ENCODE peak calls at places on chromosomes 13 and 19, in four cellular contexts. B is suprapubic skin, D is hepatocyte, T is AG04450. R is an unnamed sample.

GRCh38 chr13:99086149-99086868 is 108.4 kb upstream of the DOCK9 start:
- DNase-seq in D (peak), T (no peak), B (peak), R (no peak)

GRCh38 chr13:64482373-64482772 is 2747.8 kb downstream of the PCDH9 start:
- DNase-seq in D (no peak), T (no peak), B (no peak), R (no peak)

GRCh38 chr13:44713793-44714469 is 137.8 kb upstream of the TSC22D1 start:
- DNase-seq in D (peak), T (peak), B (no peak), R (no peak)

GRCh38 chr13:76884571-76885202 is 1.5 kb downstream of the KCTD12 start:
- DNase-seq in D (peak), B (no peak), T (no peak), R (no peak)

GRCh38 chr13:52141299-52141698 is 12.4 kb upstream of the NEK5 start:
- DNase-seq in T (no peak), D (no peak), B (no peak), R (no peak)

GRCh38 chr19:41350735-41351338 is 2.9 kb downstream of the TGFB1 start:
- DNase-seq in T (no peak), B (no peak), D (no peak), R (no peak)

GRCh38 chr19:4633140-4633967 is 6.0 kb upstream of the TNFAIP8L1 start:
- DNase-seq in D (peak), B (no peak), T (peak), R (no peak)

GRCh38 chr19:38718747-38719543 is 25.3 kb downstream of the CAPN12 start:
- DNase-seq in T (no peak), B (no peak), D (no peak), R (no peak)

GRCh38 chr13:45751882-45752281 is 49.8 kb downstream of the CBY2 start:
- DNase-seq in D (no peak), B (no peak), T (no peak), R (no peak)

GRCh38 chr19:18596752-18597157 is 8.2 kb downstream of the REX1BD start:
- DNase-seq in B (peak), T (no peak), D (peak), R (no peak)

GRCh38 chr13:37667631-37668161 is 69.1 kb upstream of the POSTN start:
- DNase-seq in T (no peak), D (no peak), B (no peak), R (no peak)

GRCh38 chr19:29603308-29603707 is 2.8 kb upstream of the POP4 start:
- DNase-seq in B (no peak), T (no peak), D (no peak), R (no peak)

GRCh38 chr19:57280913-57281425 is 684 bp downstream of the ZNF460 start:
- DNase-seq in T (no peak), B (no peak), D (peak), R (no peak)

DNA sequence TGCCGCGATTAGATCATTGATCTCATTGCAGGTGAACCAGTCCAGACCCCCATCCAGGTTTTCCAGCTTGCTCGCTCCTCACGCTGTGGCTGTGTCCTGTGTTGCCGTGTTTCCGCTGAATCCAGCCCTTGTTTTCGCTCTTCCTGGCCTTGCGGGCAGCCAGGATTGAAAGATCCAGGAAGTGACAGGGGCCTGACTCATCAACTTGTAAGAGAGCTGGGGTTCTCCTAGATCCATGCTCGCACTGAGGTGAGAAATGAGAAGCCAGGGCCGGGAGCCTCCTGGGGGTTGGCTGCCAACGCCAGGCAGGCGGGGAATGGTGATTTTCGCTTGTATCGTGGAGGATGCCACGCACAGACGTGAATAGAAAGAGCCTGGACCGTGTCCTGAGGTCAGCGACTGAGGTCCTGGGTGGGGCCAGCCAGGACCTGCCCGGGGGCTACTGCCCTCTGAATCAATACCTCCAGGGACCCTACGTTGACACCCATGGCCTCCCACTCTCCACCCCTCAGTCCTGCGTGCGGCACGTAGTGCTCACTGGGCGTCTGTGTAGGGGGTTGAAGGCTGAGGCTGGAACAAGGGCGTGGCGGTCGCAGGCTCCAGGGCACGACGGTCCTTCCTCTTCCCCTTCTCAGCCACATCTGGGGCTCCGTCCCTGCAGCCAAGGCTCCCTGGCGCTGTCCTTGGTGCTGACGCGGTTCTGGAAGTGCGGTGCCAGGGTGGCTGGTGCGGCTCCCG is 7.3 kb upstream of the PTPRH start:
- DNase-seq in T (peak), B (peak), D (peak), R (no peak)
- TF ChIP-seq CTCF in T (peak), B (no peak), D (no peak), R (no peak)

DNA sequence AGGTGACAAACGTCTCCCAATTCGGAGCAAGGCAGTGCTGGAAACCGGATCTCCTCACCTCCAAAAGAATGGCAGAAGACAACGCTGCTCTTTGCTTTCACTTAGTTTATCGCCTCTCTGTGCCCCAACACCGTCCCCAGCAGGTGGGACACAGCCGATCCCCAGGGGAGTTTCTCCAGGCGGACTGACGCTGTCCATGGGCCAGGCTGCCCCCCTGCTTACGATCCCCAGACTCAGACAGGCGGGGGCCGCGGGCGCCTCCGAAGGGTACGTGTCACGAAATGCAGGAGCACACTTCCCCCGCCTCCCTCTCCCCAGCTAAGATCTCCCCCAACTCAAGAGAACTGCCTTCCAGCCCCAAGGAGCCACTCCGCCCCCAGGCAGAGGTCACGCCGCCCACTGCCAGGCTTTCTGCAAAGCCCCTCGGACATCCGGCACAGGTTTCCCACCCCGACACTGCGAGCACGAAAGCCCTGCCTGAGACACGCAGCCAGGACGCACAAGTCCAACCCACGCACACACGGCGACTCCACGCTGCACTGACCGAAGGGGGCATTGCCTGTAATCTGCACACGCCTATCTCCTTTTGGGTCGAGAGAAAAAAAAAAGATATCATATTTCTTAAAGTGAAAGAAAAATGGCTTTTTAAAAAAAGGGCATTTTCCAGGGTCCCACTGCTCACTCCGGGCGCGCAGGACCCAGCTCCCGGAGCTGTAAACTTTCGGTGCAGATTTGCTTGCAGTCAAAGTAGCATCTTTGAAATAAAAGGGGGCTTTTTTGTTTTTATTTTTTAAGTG is 1.9 kb downstream of the SPRY2 start:
- DNase-seq in T (peak), B (peak), D (peak), R (peak)
- TF ChIP-seq CTCF in T (peak), B (no peak), D (peak), R (peak)

GRCh38 chr13:85798999-85799646 is at the start of gene SLITRK6:
- DNase-seq in B (no peak), D (peak), T (peak), R (no peak)
- TF ChIP-seq CTCF in B (no peak), D (peak), T (peak), R (no peak)

GRCh38 chr13:88979465-88980180 is 1308.5 kb downstream of the SLITRK5 start:
- DNase-seq in D (peak), B (no peak), T (no peak), R (no peak)
- TF ChIP-seq CTCF in D (peak), B (no peak), T (no peak), R (no peak)

DNA sequence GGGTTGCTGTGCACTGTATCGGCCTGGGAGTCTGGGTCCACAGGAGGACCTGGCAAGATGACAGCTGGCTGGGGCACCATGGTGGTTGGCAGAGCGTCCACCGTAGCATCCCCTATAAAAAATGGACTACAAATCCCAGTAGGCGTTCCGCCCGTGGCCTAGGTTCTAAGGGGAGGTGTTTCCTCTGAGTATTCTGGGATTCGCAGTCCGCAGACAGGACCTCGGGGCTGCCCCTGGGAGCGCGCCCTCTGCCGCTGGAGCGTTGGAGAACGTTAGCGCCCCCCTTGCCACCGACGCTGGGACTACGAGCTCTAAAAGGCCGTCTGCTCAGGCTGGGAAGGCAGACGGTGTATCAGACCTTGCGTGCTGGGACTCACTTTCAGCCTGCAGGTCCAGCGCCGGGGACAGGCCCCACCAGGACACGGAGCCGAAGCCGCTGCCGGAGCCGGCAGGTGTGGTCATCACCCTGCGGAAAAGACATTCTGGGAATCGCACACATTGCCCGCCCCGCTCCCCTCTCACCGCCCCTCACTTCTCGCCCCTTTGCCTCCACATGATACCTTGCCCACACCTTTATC is 372 bp downstream of the DNAAF3 start:
- DNase-seq in T (no peak), D (peak), B (no peak), R (no peak)
- TF ChIP-seq CTCF in T (peak), D (peak), B (no peak), R (peak)

DNA sequence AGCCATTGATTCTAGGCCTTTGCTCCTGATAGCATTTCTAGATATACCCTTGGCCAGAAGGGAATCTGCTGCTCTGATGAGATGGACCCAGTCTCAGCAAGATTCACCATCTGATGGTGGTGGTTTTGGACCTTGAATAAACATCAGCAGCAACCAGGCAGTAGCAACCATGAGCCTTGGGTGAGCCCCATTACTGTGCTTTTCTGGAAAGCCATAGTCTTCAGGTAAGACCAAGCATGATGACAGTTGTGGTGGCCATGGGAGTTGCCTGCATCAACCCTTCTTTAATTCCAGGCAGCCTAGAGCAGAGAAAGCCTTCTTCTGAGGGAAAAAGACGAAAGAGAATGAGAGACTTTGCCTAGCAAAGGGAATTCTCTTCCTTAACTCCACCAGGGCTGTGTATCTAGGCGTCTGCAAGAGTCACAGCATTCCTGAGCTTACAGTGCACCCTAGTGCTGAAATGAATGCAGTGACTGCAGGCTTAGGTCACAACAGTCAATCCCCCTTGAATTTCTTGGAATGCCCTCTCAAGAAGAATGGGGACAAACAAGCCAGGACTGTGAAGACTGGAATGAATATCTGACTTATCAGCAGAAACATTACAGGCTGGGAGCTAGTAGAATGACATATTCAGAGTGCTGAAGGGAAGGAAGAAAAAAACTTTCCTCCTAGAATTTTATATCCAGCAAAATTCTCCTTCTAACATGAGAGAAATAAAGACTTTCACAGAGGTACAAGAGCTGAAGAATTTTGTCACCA is 942.4 kb upstream of the PCDH20 start:
- DNase-seq in B (no peak), D (peak), T (peak), R (no peak)
- TF ChIP-seq CTCF in B (no peak), D (peak), T (peak), R (peak)